ENCODE peak calls at places on chromosomes 4 and X, in five cellular contexts. One of them, this sample, is unnamed.

GRCh38 chr4:41957634-41958033 is 22.4 kb downstream of the TMEM33 start:
- DNase-seq in activated CD8-positive, alpha-beta memory T cell treated with anti-CD3 and anti-CD28 coated beads for 48 hours: no peak
- DNase-seq in ovary: no peak
- DNase-seq in heart left ventricle: no peak
- DNase-seq in mucosa of descending colon: no peak
- DNase-seq in this sample: peak

GRCh38 chr4:95410387-95411005 is 138.3 kb downstream of the UNC5C start:
- DNase-seq in activated CD8-positive, alpha-beta memory T cell treated with anti-CD3 and anti-CD28 coated beads for 48 hours: no peak
- DNase-seq in ovary: no peak
- DNase-seq in heart left ventricle: no peak
- DNase-seq in mucosa of descending colon: no peak
- DNase-seq in this sample: no peak

GRCh38 chr4:83219344-83219990 is 65.1 kb downstream of the COQ2 start:
- DNase-seq in activated CD8-positive, alpha-beta memory T cell treated with anti-CD3 and anti-CD28 coated beads for 48 hours: no peak
- DNase-seq in ovary: peak
- DNase-seq in heart left ventricle: no peak
- DNase-seq in mucosa of descending colon: peak
- DNase-seq in this sample: no peak

GRCh38 chr4:36004231-36004851 is 240.0 kb downstream of the ARAP2 start:
- DNase-seq in activated CD8-positive, alpha-beta memory T cell treated with anti-CD3 and anti-CD28 coated beads for 48 hours: no peak
- DNase-seq in ovary: no peak
- DNase-seq in heart left ventricle: no peak
- DNase-seq in mucosa of descending colon: no peak
- DNase-seq in this sample: no peak

GRCh38 chrX:108464604-108465003 is 25.0 kb downstream of the COL4A5 start:
- DNase-seq in activated CD8-positive, alpha-beta memory T cell treated with anti-CD3 and anti-CD28 coated beads for 48 hours: no peak
- DNase-seq in ovary: no peak
- DNase-seq in heart left ventricle: no peak
- DNase-seq in mucosa of descending colon: no peak
- DNase-seq in this sample: no peak

GRCh38 chrX:151754641-151755215 is 20.2 kb downstream of the CNGA2 start:
- DNase-seq in activated CD8-positive, alpha-beta memory T cell treated with anti-CD3 and anti-CD28 coated beads for 48 hours: no peak
- DNase-seq in ovary: no peak
- DNase-seq in heart left ventricle: no peak
- DNase-seq in mucosa of descending colon: no peak
- DNase-seq in this sample: no peak

GRCh38 chr4:80540349-80540748 is 204.8 kb downstream of the CFAP299 start:
- DNase-seq in activated CD8-positive, alpha-beta memory T cell treated with anti-CD3 and anti-CD28 coated beads for 48 hours: no peak
- DNase-seq in ovary: no peak
- DNase-seq in heart left ventricle: no peak
- DNase-seq in mucosa of descending colon: no peak
- DNase-seq in this sample: no peak

GRCh38 chr4:174207370-174207769 is 76.1 kb downstream of the FBXO8 start:
- DNase-seq in activated CD8-positive, alpha-beta memory T cell treated with anti-CD3 and anti-CD28 coated beads for 48 hours: no peak
- DNase-seq in ovary: no peak
- DNase-seq in heart left ventricle: no peak
- DNase-seq in mucosa of descending colon: no peak
- DNase-seq in this sample: no peak

GRCh38 chr4:128635141-128635911 is 174.2 kb upstream of the JADE1 start:
- DNase-seq in activated CD8-positive, alpha-beta memory T cell treated with anti-CD3 and anti-CD28 coated beads for 48 hours: no peak
- DNase-seq in ovary: no peak
- DNase-seq in heart left ventricle: peak
- DNase-seq in mucosa of descending colon: no peak
- DNase-seq in this sample: no peak

GRCh38 chr4:182642831-182643230 is 274.4 kb downstream of the DCTD start:
- DNase-seq in activated CD8-positive, alpha-beta memory T cell treated with anti-CD3 and anti-CD28 coated beads for 48 hours: no peak
- DNase-seq in ovary: no peak
- DNase-seq in heart left ventricle: no peak
- DNase-seq in mucosa of descending colon: no peak
- DNase-seq in this sample: peak

GRCh38 chr4:99943904-99944437 is 2.4 kb downstream of the DNAJB14 start:
- DNase-seq in activated CD8-positive, alpha-beta memory T cell treated with anti-CD3 and anti-CD28 coated beads for 48 hours: no peak
- DNase-seq in ovary: no peak
- DNase-seq in heart left ventricle: no peak
- DNase-seq in mucosa of descending colon: no peak
- DNase-seq in this sample: no peak

GRCh38 chr4:76463568-76463967 is 28.5 kb downstream of the SHROOM3 start:
- DNase-seq in activated CD8-positive, alpha-beta memory T cell treated with anti-CD3 and anti-CD28 coated beads for 48 hours: no peak
- DNase-seq in ovary: no peak
- DNase-seq in heart left ventricle: no peak
- DNase-seq in mucosa of descending colon: no peak
- DNase-seq in this sample: no peak

GRCh38 chr4:25654971-25655963 is at the start of gene SLC34A2:
- DNase-seq in activated CD8-positive, alpha-beta memory T cell treated with anti-CD3 and anti-CD28 coated beads for 48 hours: no peak
- DNase-seq in ovary: no peak
- DNase-seq in heart left ventricle: no peak
- DNase-seq in mucosa of descending colon: peak
- DNase-seq in this sample: no peak

GRCh38 chr4:153541426-153542096 is 75.4 kb downstream of the TMEM131L start:
- DNase-seq in activated CD8-positive, alpha-beta memory T cell treated with anti-CD3 and anti-CD28 coated beads for 48 hours: no peak
- DNase-seq in ovary: no peak
- DNase-seq in heart left ventricle: no peak
- DNase-seq in mucosa of descending colon: no peak
- DNase-seq in this sample: no peak

GRCh38 chr4:26298198-26298950 is 22.4 kb upstream of the RBPJ start:
- DNase-seq in activated CD8-positive, alpha-beta memory T cell treated with anti-CD3 and anti-CD28 coated beads for 48 hours: no peak
- DNase-seq in ovary: no peak
- DNase-seq in heart left ventricle: no peak
- DNase-seq in mucosa of descending colon: no peak
- DNase-seq in this sample: no peak

GRCh38 chr4:5773271-5773555 is 62.2 kb downstream of the EVC start:
- DNase-seq in activated CD8-positive, alpha-beta memory T cell treated with anti-CD3 and anti-CD28 coated beads for 48 hours: no peak
- DNase-seq in ovary: no peak
- DNase-seq in heart left ventricle: no peak
- DNase-seq in mucosa of descending colon: no peak
- DNase-seq in this sample: no peak

GRCh38 chr4:27702710-27703431 is 842.2 kb downstream of the STIM2 start:
- DNase-seq in activated CD8-positive, alpha-beta memory T cell treated with anti-CD3 and anti-CD28 coated beads for 48 hours: no peak
- DNase-seq in ovary: no peak
- DNase-seq in heart left ventricle: no peak
- DNase-seq in mucosa of descending colon: peak
- DNase-seq in this sample: peak